ENCODE peak calls at places on chromosomes 11 and 22, in nine cellular contexts. P is HFF-Myc; E is MM.1S; A is AG04450; O is T-helper 9 cell; D is aorta; L is EH; N is HT1080; Y is stimulated activated CD4-positive, alpha-beta T cell treated with anti-CD3 and anti-CD28 coated beads, Interleukin-15, amount 100 ng/mL, for 24 hours. B is an unnamed sample.

GRCh38 chr11:94585375-94585774 is 18.2 kb downstream of the PIWIL4 start:
- DNase-seq in L (no peak), O (no peak), Y (no peak), D (no peak), N (no peak), P (no peak), E (no peak), A (no peak), B (no peak)

GRCh38 chr22:20242393-20243175 is 25.5 kb downstream of the RTN4R start:
- DNase-seq in A (no peak), O (peak), E (no peak), N (no peak), D (no peak), P (no peak), L (no peak), Y (no peak), B (no peak)

GRCh38 chr22:22936915-22937656 is 49.5 kb downstream of the IGLL5 start:
- DNase-seq in Y (no peak), D (peak), O (no peak), E (no peak), P (no peak), N (no peak), L (no peak), A (no peak), B (peak)

GRCh38 chr22:22942511-22943329 is 55.1 kb downstream of the IGLL5 start:
- DNase-seq in L (peak), N (peak), A (no peak), E (peak), P (peak), Y (peak), O (peak), D (peak), B (peak)

GRCh38 chr22:26302726-26303125 is 126.3 kb upstream of the ASPHD2 start:
- DNase-seq in O (no peak), L (no peak), P (no peak), D (no peak), N (no peak), E (no peak), A (no peak), Y (no peak), B (no peak)

GRCh38 chr22:29149841-29150555 is 55.7 kb upstream of the EMID1 start:
- DNase-seq in D (peak), Y (no peak), L (no peak), O (no peak), N (no peak), E (no peak), A (no peak), P (no peak), B (no peak)

GRCh38 chr22:25094579-25094978 is 105.1 kb upstream of the CRYBB3 start:
- DNase-seq in D (no peak), A (no peak), Y (no peak), O (no peak), P (no peak), N (no peak), E (no peak), L (no peak), B (no peak)

GRCh38 chr11:101863361-101863760 is 51.4 kb upstream of the CEP126 start:
- DNase-seq in D (no peak), O (no peak), E (no peak), P (no peak), Y (no peak), N (peak), L (peak), A (no peak), B (no peak)

B was measured in NAMALWA.